ENCODE peak calls at places on chromosomes 4 and X, in nine cellular contexts. A is mesenchymal stem cell, Q is cardiac muscle cell, I is ascending aorta, Y is Caco-2, K is ovary, F is MM.1S, S is tibial artery, L is heart right ventricle. J is an unnamed sample. For H3K9me3, the result is how much of the 10 kb centered on the place peaks cover.

GRCh38 chr4:128468485-128468989 is 180.9 kb upstream of the PGRMC2 start:
- DNase-seq in F (no peak), L (peak), A (peak), Y (no peak), S (peak), I (peak), Q (no peak), K (peak), J (no peak)

GRCh38 chr4:26248647-26249046 is 72.2 kb upstream of the RBPJ start:
- DNase-seq in S (no peak), K (peak), F (no peak), I (no peak), Q (no peak), L (peak), Y (no peak), A (peak), J (no peak)

GRCh38 chrX:1392376-1393130 is 640 bp upstream of the SLC25A6 start:
- DNase-seq in A (peak), Y (peak), L (peak), K (peak), F (peak), S (peak), Q (peak), I (no peak), J (no peak)

GRCh38 chrX:12405306-12405705 is 267.0 kb downstream of the FRMPD4 start:
- DNase-seq in S (no peak), I (no peak), F (no peak), Y (no peak), Q (no peak), A (no peak), K (no peak), L (no peak), J (no peak)

GRCh38 chr4:177562163-177562562 is 119.9 kb upstream of the AGA start:
- DNase-seq in I (no peak), Q (no peak), S (no peak), Y (no peak), F (no peak), L (no peak), K (no peak), A (no peak), J (no peak)

GRCh38 chrX:107718156-107718621 is 57.4 kb downstream of the TSC22D3 start:
- DNase-seq in K (peak), S (peak), A (peak), I (peak), F (peak), Y (peak), Q (peak), L (peak), J (peak)

GRCh38 chr4:113499696-113500095 is 261.8 kb downstream of the CAMK2D start:
- DNase-seq in F (no peak), Y (no peak), Q (no peak), S (no peak), A (peak), L (no peak), I (no peak), K (no peak), J (no peak)

GRCh38 chrX:1327651-1328304 is 8.8 kb upstream of the IL3RA start:
- DNase-seq in I (no peak), S (no peak), K (no peak), A (peak), Y (no peak), L (no peak), F (no peak), Q (no peak), J (no peak)

GRCh38 chrX:119887721-119888425 is 7.8 kb upstream of the AKAP14 start:
- DNase-seq in A (peak), L (peak), S (no peak), K (peak), Q (peak), Y (peak), F (no peak), I (no peak), J (peak)

GRCh38 chr4:83516042-83516772 is 19.7 kb upstream of the GPAT3 start:
- DNase-seq in Y (no peak), I (no peak), F (no peak), S (no peak), K (no peak), L (no peak), Q (no peak), A (peak), J (no peak)

GRCh38 chr4:10051536-10052135 is 30.3 kb upstream of the SLC2A9 start:
- DNase-seq in K (no peak), I (no peak), Q (no peak), S (no peak), L (no peak), Y (no peak), F (no peak), A (no peak), J (no peak)

GRCh38 chr4:152083348-152083747 is 322.5 kb upstream of the GATB start:
- DNase-seq in Q (no peak), L (no peak), Y (no peak), F (no peak), A (no peak), K (no peak), I (no peak), S (no peak), J (no peak)

GRCh38 chr4:149347139-149347538 is 468.5 kb downstream of the IQCM start:
- DNase-seq in Q (no peak), F (no peak), I (no peak), L (no peak), Y (no peak), K (no peak), S (no peak), A (no peak), J (no peak)

GRCh38 chrX:134548257-134548732 is 88.3 kb downstream of the HPRT1 start:
- DNase-seq in K (no peak), I (no peak), F (peak), L (no peak), Y (no peak), A (peak), Q (peak), S (no peak), J (no peak)

GRCh38 chrX:48958635-48959094 is 1.3 kb upstream of the OTUD5 start:
- DNase-seq in A (peak), Y (no peak), L (peak), Q (peak), K (peak), F (peak), S (peak), I (peak), J (no peak)

GRCh38 chrX:112961981-112962380 is 121.3 kb upstream of the AMOT start:
- DNase-seq in L (no peak), Y (no peak), F (no peak), I (no peak), Q (peak), A (no peak), S (no peak), K (no peak), J (no peak)

GRCh38 chrX:129600981-129601424 is 53.8 kb downstream of the APLN start:
- DNase-seq in F (peak), S (no peak), K (peak), L (no peak), I (no peak), Y (no peak), Q (peak), A (peak), J (peak)

GRCh38 chrX:41981481-41982013 is 58.2 kb upstream of the CASK start:
- DNase-seq in Y (no peak), K (no peak), L (no peak), F (no peak), S (no peak), Q (no peak), I (no peak), A (peak), J (no peak)

GRCh38 chrX:67780694-67781109 is 236.9 kb downstream of the AR start:
- DNase-seq in F (peak), S (peak), I (peak), Y (no peak), A (peak), L (peak), Q (peak), K (peak), J (no peak)

GRCh38 chr4:186606593-186606992 is 51.2 kb upstream of the MTNR1A start:
- DNase-seq in A (peak), Y (no peak), S (no peak), Q (no peak), I (no peak), K (no peak), F (no peak), L (no peak), J (no peak)

GRCh38 chr4:147396105-147396504 is 84.8 kb upstream of the EDNRA start:
- DNase-seq in Y (no peak), I (no peak), L (no peak), A (no peak), K (no peak), Q (no peak), S (no peak), F (no peak), J (no peak)

GRCh38 chr4:185726931-185727330 is 85.1 kb downstream of the SORBS2 start:
- DNase-seq in Q (no peak), I (no peak), K (peak), A (no peak), S (no peak), Y (no peak), F (no peak), L (no peak), J (no peak)

GRCh38 chrX:83588409-83588808 is 80.3 kb downstream of the POU3F4 start:
- DNase-seq in F (no peak), A (no peak), Y (no peak), Q (no peak), L (no peak), S (no peak), I (no peak), K (no peak), J (no peak)

GRCh38 chr4:130705023-130705422 is 1609.1 kb downstream of the C4orf33 start:
- DNase-seq in F (peak), K (no peak), A (no peak), S (no peak), I (no peak), Y (no peak), L (no peak), Q (no peak), J (no peak)

GRCh38 chrX:42131856-42132255 is 208.5 kb upstream of the CASK start:
- DNase-seq in I (no peak), A (no peak), S (no peak), K (peak), F (no peak), Y (no peak), L (no peak), Q (no peak), J (no peak)

GRCh38 chr4:115529126-115529525 is 415.7 kb upstream of the NDST4 start:
- DNase-seq in Q (no peak), Y (no peak), I (no peak), L (no peak), F (no peak), A (peak), K (no peak), S (no peak), J (no peak)

GRCh38 chr4:184972996-184973395 is 45.3 kb upstream of the HELT start:
- DNase-seq in L (no peak), Y (no peak), F (no peak), S (no peak), K (no peak), A (no peak), Q (no peak), I (no peak), J (no peak)

GRCh38 chr4:88522702-88523324 is 763 bp downstream of the PYURF start:
- DNase-seq in K (peak), Q (peak), F (peak), I (peak), A (peak), L (no peak), S (no peak), Y (no peak), J (no peak)

GRCh38 chr4:156098846-156099245 is 145.2 kb upstream of the CTSO start:
- DNase-seq in Y (no peak), A (no peak), F (no peak), L (no peak), S (no peak), K (no peak), Q (no peak), I (no peak), J (no peak)

GRCh38 chr4:2795558-2796260 is 2.8 kb downstream of the SH3BP2 start:
- DNase-seq in F (no peak), A (no peak), K (peak), L (no peak), I (peak), Q (no peak), S (peak), Y (peak), J (no peak)

GRCh38 chrX:123013141-123013540 is 170.9 kb upstream of the GRIA3 start:
- DNase-seq in Y (no peak), A (no peak), I (no peak), F (no peak), L (no peak), Q (no peak), S (no peak), K (no peak), J (no peak)

GRCh38 chr4:137981277-137981676 is 260.9 kb downstream of the SLC7A11 start:
- DNase-seq in S (no peak), Q (no peak), I (no peak), K (no peak), A (peak), L (no peak), F (no peak), Y (no peak), J (no peak)

GRCh38 chr4:107299646-107300045 is 263.5 kb upstream of the DKK2 start:
- DNase-seq in K (no peak), I (no peak), A (no peak), Y (no peak), F (no peak), S (no peak), L (no peak), Q (no peak), J (no peak)

GRCh38 chr4:81031389-81032173 is 1.1 kb downstream of the BMP3 start:
- DNase-seq in A (no peak), F (no peak), K (no peak), Q (no peak), Y (no peak), I (no peak), L (no peak), S (no peak), J (no peak)

GRCh38 chr4:122665148-122665547 is 44.3 kb upstream of the IL21 start:
- DNase-seq in Q (no peak), I (no peak), Y (no peak), L (no peak), S (no peak), F (no peak), A (peak), K (no peak), J (no peak)

GRCh38 chr4:6467600-6467999 is 4.8 kb downstream of the PPP2R2C start:
- DNase-seq in F (no peak), Q (no peak), A (no peak), I (no peak), L (no peak), Y (no peak), S (no peak), K (peak), J (no peak)

GRCh38 chr4:153409412-153409811 is 56.7 kb upstream of the TMEM131L start:
- DNase-seq in K (no peak), F (no peak), I (no peak), A (peak), Y (no peak), L (no peak), S (no peak), Q (no peak), J (no peak)

GRCh38 chrX:17608898-17609297 is 128.4 kb upstream of the SCML1 start:
- DNase-seq in A (no peak), S (no peak), F (no peak), K (no peak), Y (no peak), L (no peak), Q (no peak), I (no peak), J (no peak)

GRCh38 chrX:134186362-134187121 is 50.4 kb upstream of the CCDC160 start:
- DNase-seq in L (no peak), F (peak), K (no peak), Y (no peak), A (no peak), S (no peak), Q (peak), I (no peak), J (peak)

GRCh38 chrX:151821226-151821625 is 86.7 kb downstream of the CNGA2 start:
- DNase-seq in S (no peak), I (no peak), Q (no peak), F (no peak), A (no peak), L (no peak), K (no peak), Y (no peak), J (no peak)

GRCh38 chrX:151815461-151815860 is 80.9 kb downstream of the CNGA2 start:
- DNase-seq in Y (no peak), A (no peak), I (no peak), F (no peak), Q (no peak), L (no peak), S (no peak), K (no peak), J (no peak)

GRCh38 chrX:151818828-151819227 is 84.3 kb downstream of the CNGA2 start:
- DNase-seq in A (no peak), I (no peak), S (no peak), L (no peak), Y (no peak), K (no peak), F (no peak), Q (no peak), J (no peak)

GRCh38 chrX:151814767-151815166 is 80.2 kb downstream of the CNGA2 start:
- DNase-seq in Q (no peak), F (no peak), L (no peak), A (no peak), K (no peak), I (no peak), S (no peak), Y (no peak), J (no peak)

GRCh38 chrX:151816914-151817313 is 82.4 kb downstream of the CNGA2 start:
- DNase-seq in K (no peak), S (no peak), Y (no peak), F (no peak), I (no peak), A (no peak), Q (no peak), L (no peak), J (no peak)
- H3K9me3 ChIP-seq in K (under half), S (under half), Y (under half), F (under half), I (under half), A (under half), Q (under half), L (under half), J (under half)

DNA sequence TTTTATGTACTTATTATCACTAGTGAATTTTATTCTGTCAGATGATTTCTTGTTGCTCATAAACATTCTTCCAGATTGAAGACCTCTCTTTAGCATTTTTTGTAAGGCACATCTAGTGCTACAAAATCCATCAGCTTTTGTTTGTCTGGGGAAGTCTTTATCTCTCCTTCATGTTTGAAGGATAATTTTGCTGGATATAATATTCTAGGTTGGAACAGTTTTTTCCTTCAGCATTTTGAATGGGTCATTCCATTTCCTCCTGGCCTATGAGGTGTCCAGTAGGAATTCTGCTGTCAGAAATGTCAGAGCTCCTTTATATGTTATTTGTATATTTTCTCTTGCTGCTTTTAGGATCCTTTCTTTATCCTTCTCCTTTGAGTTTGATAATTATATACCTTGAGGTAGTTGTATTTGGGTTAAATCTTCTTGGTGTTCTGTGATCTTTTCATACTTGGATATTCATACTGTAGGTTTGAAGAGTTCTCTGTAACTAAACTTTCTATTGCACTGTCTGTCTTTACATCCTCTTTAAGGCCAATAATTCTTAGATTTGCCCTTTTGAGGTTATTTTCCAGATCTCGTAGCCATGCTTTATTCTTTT is 58.3 kb downstream of the PTPN13 start:
- DNase-seq in L (no peak), I (no peak), A (no peak), K (no peak), Y (no peak), Q (no peak), S (no peak), F (no peak), J (no peak)
- H3K9me3 ChIP-seq in L (half or more), I (half or more), A (half or more), K (under half), Y (under half), Q (under half), S (under half), F (under half), J (under half)

DNA sequence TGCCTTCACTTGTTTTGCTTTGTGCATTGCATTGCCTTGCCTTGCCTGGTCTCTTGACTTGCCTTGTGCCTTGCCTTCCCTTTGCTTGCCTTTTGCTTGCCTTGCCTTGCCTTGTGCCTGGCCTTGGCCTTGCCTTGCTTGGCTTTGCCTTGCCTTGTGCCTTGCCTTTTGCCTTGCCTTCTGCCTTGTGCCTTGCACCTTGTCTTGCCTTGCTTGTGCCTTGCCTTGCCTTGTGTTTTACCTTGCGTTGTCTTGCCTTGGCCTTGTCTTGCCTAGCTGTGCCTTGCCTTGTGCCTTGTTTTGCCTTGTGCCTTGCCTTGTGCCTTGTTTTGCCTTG is 95.3 kb downstream of the TAB3 start:
- DNase-seq in Q (no peak), A (no peak), Y (no peak), S (no peak), F (no peak), I (no peak), L (no peak), K (no peak), J (no peak)
- H3K9me3 ChIP-seq in Q (under half), A (half or more), Y (under half), S (under half), F (under half), I (under half), L (under half), K (under half), J (under half)

DNA sequence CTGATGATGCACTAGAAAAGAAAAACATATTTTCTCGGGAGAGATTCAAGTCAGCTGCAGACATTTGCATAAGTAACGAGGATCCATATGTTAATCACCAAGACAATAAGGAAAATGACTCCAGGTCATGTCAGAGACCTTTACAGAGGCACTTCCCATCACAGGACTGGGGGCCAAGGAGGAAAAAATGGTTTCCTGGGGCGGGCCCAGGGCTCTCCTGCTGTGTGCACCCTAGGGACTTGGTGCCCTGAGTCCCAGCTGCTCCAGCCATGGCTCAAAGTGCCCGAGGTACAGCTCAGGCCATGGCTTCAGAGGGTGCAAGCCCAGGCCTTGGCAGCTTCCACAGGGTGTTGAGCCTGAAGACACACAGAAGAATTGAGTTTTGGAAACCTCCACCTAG is 415.4 kb upstream of the FRG1 start:
- DNase-seq in S (no peak), I (no peak), K (no peak), L (no peak), F (no peak), A (no peak), Q (no peak), Y (no peak), J (no peak)
- H3K9me3 ChIP-seq in S (under half), I (under half), K (under half), L (half or more), F (under half), A (half or more), Q (under half), Y (under half), J (under half)

GRCh38 chrX:145826466-145826865 is 8.8 kb downstream of the SLITRK2 start:
- DNase-seq in Q (no peak), S (no peak), Y (no peak), I (no peak), A (no peak), K (no peak), F (no peak), L (no peak), J (no peak)
- H3K9me3 ChIP-seq in Q (under half), S (under half), Y (under half), I (under half), A (under half), K (under half), F (under half), L (under half), J (under half)

GRCh38 chr4:8334786-8335460 is 65.4 kb downstream of the HTRA3 start:
- DNase-seq in F (no peak), K (no peak), Q (no peak), I (peak), L (no peak), Y (no peak), S (peak), A (no peak), J (no peak)

GRCh38 chr4:8335848-8336247 is 66.3 kb downstream of the HTRA3 start:
- DNase-seq in S (no peak), L (no peak), F (no peak), Y (no peak), A (no peak), Q (no peak), K (no peak), I (no peak), J (no peak)

GRCh38 chr4:8332891-8333331 is 63.4 kb downstream of the HTRA3 start:
- DNase-seq in S (peak), Q (no peak), I (peak), Y (no peak), K (no peak), A (no peak), L (no peak), F (no peak), J (no peak)

GRCh38 chr4:8332038-8332857 is 62.7 kb downstream of the HTRA3 start:
- DNase-seq in Y (no peak), Q (no peak), K (no peak), I (peak), A (no peak), F (no peak), S (peak), L (no peak), J (no peak)

GRCh38 chr4:8333726-8334460 is 64.3 kb downstream of the HTRA3 start:
- DNase-seq in L (no peak), A (no peak), S (peak), Q (no peak), F (no peak), I (peak), Y (peak), K (no peak), J (no peak)
- H3K9me3 ChIP-seq in L (under half), A (under half), S (under half), Q (under half), F (under half), I (under half), Y (under half), K (under half), J (under half)